ENCODE peak calls at places on chromosomes 3 and 15, in six cellular contexts. One of them, this sample, is unnamed.

GRCh38 chr3:197445886-197446631 is 109.7 kb downstream of the BDH1 start:
- DNase-seq in dorsolateral prefrontal cortex: no peak
- DNase-seq in GM23338: no peak
- DNase-seq in mucosa of descending colon: no peak
- DNase-seq in choroid plexus epithelial cell: no peak
- DNase-seq in DND-41: no peak
- DNase-seq in this sample: no peak

GRCh38 chr15:23075927-23076326 is 36.6 kb upstream of the TUBGCP5 start:
- DNase-seq in dorsolateral prefrontal cortex: no peak
- DNase-seq in GM23338: no peak
- DNase-seq in mucosa of descending colon: no peak
- DNase-seq in choroid plexus epithelial cell: no peak
- DNase-seq in DND-41: no peak
- DNase-seq in this sample: no peak

GRCh38 chr15:27039163-27039562 is 68.2 kb downstream of the GABRG3 start:
- DNase-seq in dorsolateral prefrontal cortex: no peak
- DNase-seq in GM23338: no peak
- DNase-seq in mucosa of descending colon: no peak
- DNase-seq in choroid plexus epithelial cell: no peak
- DNase-seq in DND-41: no peak
- DNase-seq in this sample: no peak

GRCh38 chr3:151639096-151639740 is 94.5 kb upstream of the AADACL2 start:
- DNase-seq in dorsolateral prefrontal cortex: no peak
- DNase-seq in GM23338: no peak
- DNase-seq in mucosa of descending colon: no peak
- DNase-seq in choroid plexus epithelial cell: no peak
- DNase-seq in DND-41: no peak
- DNase-seq in this sample: no peak

GRCh38 chr15:101054116-101054515 is 135.0 kb downstream of the LRRK1 start:
- DNase-seq in dorsolateral prefrontal cortex: no peak
- DNase-seq in GM23338: no peak
- DNase-seq in mucosa of descending colon: no peak
- DNase-seq in choroid plexus epithelial cell: no peak
- DNase-seq in DND-41: no peak
- DNase-seq in this sample: no peak

GRCh38 chr3:102485701-102486100 is 50.9 kb downstream of the ZPLD1 start:
- DNase-seq in dorsolateral prefrontal cortex: no peak
- DNase-seq in GM23338: no peak
- DNase-seq in mucosa of descending colon: no peak
- DNase-seq in choroid plexus epithelial cell: no peak
- DNase-seq in DND-41: no peak
- DNase-seq in this sample: no peak

GRCh38 chr3:8972614-8973013 is 9.3 kb upstream of the RAD18 start:
- DNase-seq in dorsolateral prefrontal cortex: no peak
- DNase-seq in GM23338: no peak
- DNase-seq in mucosa of descending colon: no peak
- DNase-seq in choroid plexus epithelial cell: peak
- DNase-seq in DND-41: no peak
- DNase-seq in this sample: peak

GRCh38 chr3:144364797-144365196 is 393.2 kb downstream of the DIPK2A start:
- DNase-seq in dorsolateral prefrontal cortex: no peak
- DNase-seq in GM23338: no peak
- DNase-seq in mucosa of descending colon: no peak
- DNase-seq in choroid plexus epithelial cell: no peak
- DNase-seq in DND-41: no peak
- DNase-seq in this sample: no peak

GRCh38 chr3:95134693-95135375 is 1072.0 kb downstream of the NSUN3 start:
- DNase-seq in dorsolateral prefrontal cortex: no peak
- DNase-seq in GM23338: no peak
- DNase-seq in mucosa of descending colon: no peak
- DNase-seq in choroid plexus epithelial cell: peak
- DNase-seq in DND-41: no peak
- DNase-seq in this sample: no peak

GRCh38 chr15:75758071-75758872 is 45.6 kb upstream of the CSPG4 start:
- DNase-seq in dorsolateral prefrontal cortex: peak
- DNase-seq in GM23338: peak
- DNase-seq in mucosa of descending colon: peak
- DNase-seq in choroid plexus epithelial cell: peak
- DNase-seq in DND-41: peak
- DNase-seq in this sample: peak

GRCh38 chr3:54871867-54872266 is 56.0 kb downstream of the LRTM1 start:
- DNase-seq in dorsolateral prefrontal cortex: no peak
- DNase-seq in GM23338: no peak
- DNase-seq in mucosa of descending colon: peak
- DNase-seq in choroid plexus epithelial cell: no peak
- DNase-seq in DND-41: no peak
- DNase-seq in this sample: no peak

GRCh38 chr15:85667491-85668424 is 127.0 kb downstream of the KLHL25 start:
- DNase-seq in dorsolateral prefrontal cortex: no peak
- DNase-seq in GM23338: no peak
- DNase-seq in mucosa of descending colon: peak
- DNase-seq in choroid plexus epithelial cell: peak
- DNase-seq in DND-41: peak
- DNase-seq in this sample: peak

GRCh38 chr3:134447371-134447770 is 38.4 kb downstream of the ANAPC13 start:
- DNase-seq in dorsolateral prefrontal cortex: no peak
- DNase-seq in GM23338: no peak
- DNase-seq in mucosa of descending colon: no peak
- DNase-seq in choroid plexus epithelial cell: no peak
- DNase-seq in DND-41: no peak
- DNase-seq in this sample: no peak

GRCh38 chr3:115581347-115582135 is 41.8 kb upstream of the GAP43 start:
- DNase-seq in dorsolateral prefrontal cortex: no peak
- DNase-seq in GM23338: no peak
- DNase-seq in mucosa of descending colon: no peak
- DNase-seq in choroid plexus epithelial cell: peak
- DNase-seq in DND-41: no peak
- DNase-seq in this sample: no peak

GRCh38 chr15:29680806-29681485 is 141.3 kb downstream of the TJP1 start:
- DNase-seq in dorsolateral prefrontal cortex: peak
- DNase-seq in GM23338: no peak
- DNase-seq in mucosa of descending colon: no peak
- DNase-seq in choroid plexus epithelial cell: no peak
- DNase-seq in DND-41: no peak
- DNase-seq in this sample: no peak

GRCh38 chr3:182967218-182968204 is 12.8 kb downstream of the DCUN1D1 start:
- DNase-seq in dorsolateral prefrontal cortex: no peak
- DNase-seq in GM23338: no peak
- DNase-seq in mucosa of descending colon: no peak
- DNase-seq in choroid plexus epithelial cell: no peak
- DNase-seq in DND-41: peak
- DNase-seq in this sample: peak

GRCh38 chr15:57323806-57324589 is 52.3 kb upstream of the CGNL1 start:
- DNase-seq in dorsolateral prefrontal cortex: no peak
- DNase-seq in GM23338: peak
- DNase-seq in mucosa of descending colon: peak
- DNase-seq in choroid plexus epithelial cell: peak
- DNase-seq in DND-41: peak
- DNase-seq in this sample: peak

GRCh38 chr3:78867409-78868372 is 900.1 kb downstream of the ROBO1 start:
- DNase-seq in dorsolateral prefrontal cortex: no peak
- DNase-seq in GM23338: no peak
- DNase-seq in mucosa of descending colon: no peak
- DNase-seq in choroid plexus epithelial cell: peak
- DNase-seq in DND-41: no peak
- DNase-seq in this sample: no peak

GRCh38 chr3:10417849-10418248 is 87.5 kb downstream of the ATP2B2 start:
- DNase-seq in dorsolateral prefrontal cortex: no peak
- DNase-seq in GM23338: peak
- DNase-seq in mucosa of descending colon: no peak
- DNase-seq in choroid plexus epithelial cell: peak
- DNase-seq in DND-41: no peak
- DNase-seq in this sample: peak

GRCh38 chr15:92098869-92099268 is 245.4 kb downstream of the SLCO3A1 start:
- DNase-seq in dorsolateral prefrontal cortex: peak
- DNase-seq in GM23338: peak
- DNase-seq in mucosa of descending colon: peak
- DNase-seq in choroid plexus epithelial cell: no peak
- DNase-seq in DND-41: no peak
- DNase-seq in this sample: no peak

GRCh38 chr3:184361932-184362667 is 590 bp downstream of the POLR2H start:
- DNase-seq in dorsolateral prefrontal cortex: peak
- DNase-seq in GM23338: peak
- DNase-seq in mucosa of descending colon: peak
- DNase-seq in choroid plexus epithelial cell: peak
- DNase-seq in DND-41: peak
- DNase-seq in this sample: peak

GRCh38 chr3:45566205-45566604 is 28.3 kb upstream of the LIMD1 start:
- DNase-seq in dorsolateral prefrontal cortex: no peak
- DNase-seq in GM23338: no peak
- DNase-seq in mucosa of descending colon: no peak
- DNase-seq in choroid plexus epithelial cell: no peak
- DNase-seq in DND-41: no peak
- DNase-seq in this sample: peak

GRCh38 chr3:152236741-152237140 is 32.0 kb upstream of the MBNL1 start:
- DNase-seq in dorsolateral prefrontal cortex: no peak
- DNase-seq in GM23338: no peak
- DNase-seq in mucosa of descending colon: no peak
- DNase-seq in choroid plexus epithelial cell: no peak
- DNase-seq in DND-41: no peak
- DNase-seq in this sample: no peak

GRCh38 chr3:141575879-141576743 is 89.3 kb downstream of the RASA2 start:
- DNase-seq in dorsolateral prefrontal cortex: no peak
- DNase-seq in GM23338: peak
- DNase-seq in mucosa of descending colon: peak
- DNase-seq in choroid plexus epithelial cell: peak
- DNase-seq in DND-41: no peak
- DNase-seq in this sample: peak

GRCh38 chr3:184250167-184250828 is 826 bp downstream of the EEF1AKMT4 start:
- DNase-seq in dorsolateral prefrontal cortex: peak
- DNase-seq in GM23338: peak
- DNase-seq in mucosa of descending colon: peak
- DNase-seq in choroid plexus epithelial cell: peak
- DNase-seq in DND-41: peak
- DNase-seq in this sample: peak

GRCh38 chr3:34008191-34008590 is 209.8 kb downstream of the PDCD6IP start:
- DNase-seq in dorsolateral prefrontal cortex: no peak
- DNase-seq in GM23338: peak
- DNase-seq in mucosa of descending colon: no peak
- DNase-seq in choroid plexus epithelial cell: peak
- DNase-seq in DND-41: peak
- DNase-seq in this sample: no peak

GRCh38 chr15:77045985-77046384 is 24.9 kb downstream of the TSPAN3 start:
- DNase-seq in dorsolateral prefrontal cortex: no peak
- DNase-seq in GM23338: no peak
- DNase-seq in mucosa of descending colon: no peak
- DNase-seq in choroid plexus epithelial cell: no peak
- DNase-seq in DND-41: no peak
- DNase-seq in this sample: no peak
- TF ChIP-seq CTCF in dorsolateral prefrontal cortex: no peak
- TF ChIP-seq CTCF in GM23338: no peak
- TF ChIP-seq CTCF in mucosa of descending colon: no peak
- TF ChIP-seq CTCF in choroid plexus epithelial cell: no peak
- TF ChIP-seq CTCF in DND-41: no peak
- TF ChIP-seq CTCF in this sample: no peak

DNA sequence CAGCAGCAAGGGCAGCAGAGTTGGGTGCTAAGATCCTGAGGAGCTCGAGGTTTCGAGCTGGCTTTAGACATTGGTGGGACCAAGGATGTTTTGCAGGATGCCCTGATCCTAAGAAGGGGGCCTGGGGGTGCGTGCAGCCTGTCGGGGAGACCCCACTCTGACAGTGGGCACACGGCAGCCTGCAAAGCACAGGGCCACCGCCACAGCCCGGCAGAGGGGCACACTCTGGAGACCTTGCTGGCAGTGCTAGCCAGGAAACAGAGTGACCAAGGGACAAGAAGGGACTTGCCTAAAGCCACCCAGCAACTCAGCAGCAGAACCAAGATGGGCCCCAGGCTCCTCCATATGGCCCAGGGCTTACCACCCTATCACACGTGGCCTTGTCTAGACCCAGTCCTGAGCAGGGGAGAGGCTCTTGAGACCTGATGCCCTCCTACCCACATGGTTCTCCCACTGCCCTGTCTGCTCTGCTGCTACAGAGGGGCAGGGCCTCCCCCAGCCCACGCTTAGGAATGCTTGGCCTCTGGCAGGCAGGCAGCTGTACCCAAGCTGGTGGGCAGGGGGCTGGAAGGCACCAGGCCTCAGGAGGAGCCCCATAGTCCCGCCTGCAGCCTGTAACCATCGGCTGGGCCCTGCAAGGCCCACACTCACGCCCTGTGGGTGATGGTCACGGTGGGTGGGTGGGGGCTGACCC is 18.8 kb downstream of the SEC61A1 start:
- DNase-seq in dorsolateral prefrontal cortex: no peak
- DNase-seq in GM23338: no peak
- DNase-seq in mucosa of descending colon: no peak
- DNase-seq in choroid plexus epithelial cell: no peak
- DNase-seq in DND-41: no peak
- DNase-seq in this sample: no peak
- H3K4me3 ChIP-seq in dorsolateral prefrontal cortex: no peak
- H3K4me3 ChIP-seq in GM23338: no peak
- H3K4me3 ChIP-seq in mucosa of descending colon: no peak
- H3K4me3 ChIP-seq in choroid plexus epithelial cell: no peak
- H3K4me3 ChIP-seq in DND-41: no peak
- H3K4me3 ChIP-seq in this sample: no peak

DNA sequence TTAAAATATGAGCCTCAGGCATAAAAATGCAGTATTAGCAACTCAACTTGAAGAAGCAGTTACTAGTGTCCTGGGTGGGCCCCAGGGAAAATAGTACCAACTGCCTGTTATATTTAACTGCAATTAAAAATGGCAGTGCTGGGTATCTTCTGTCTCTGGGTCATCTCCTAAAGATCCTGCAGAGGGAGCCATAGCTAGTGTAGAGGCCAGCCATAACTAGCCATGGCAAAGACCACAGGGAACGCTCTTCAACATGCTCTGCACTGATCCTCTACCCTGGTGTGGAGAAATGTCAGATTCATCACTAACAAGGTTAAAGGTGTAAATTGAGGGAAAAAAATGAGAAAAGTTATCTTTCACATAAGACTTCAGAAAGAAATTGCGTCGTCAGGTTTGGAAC is 181.3 kb downstream of the SNRPN start:
- DNase-seq in dorsolateral prefrontal cortex: no peak
- DNase-seq in GM23338: peak
- DNase-seq in mucosa of descending colon: no peak
- DNase-seq in choroid plexus epithelial cell: peak
- DNase-seq in DND-41: no peak
- DNase-seq in this sample: no peak
- TF ChIP-seq CTCF in dorsolateral prefrontal cortex: peak
- TF ChIP-seq CTCF in GM23338: peak
- TF ChIP-seq CTCF in mucosa of descending colon: no peak
- TF ChIP-seq CTCF in choroid plexus epithelial cell: peak
- TF ChIP-seq CTCF in DND-41: no peak
- TF ChIP-seq CTCF in this sample: no peak

DNA sequence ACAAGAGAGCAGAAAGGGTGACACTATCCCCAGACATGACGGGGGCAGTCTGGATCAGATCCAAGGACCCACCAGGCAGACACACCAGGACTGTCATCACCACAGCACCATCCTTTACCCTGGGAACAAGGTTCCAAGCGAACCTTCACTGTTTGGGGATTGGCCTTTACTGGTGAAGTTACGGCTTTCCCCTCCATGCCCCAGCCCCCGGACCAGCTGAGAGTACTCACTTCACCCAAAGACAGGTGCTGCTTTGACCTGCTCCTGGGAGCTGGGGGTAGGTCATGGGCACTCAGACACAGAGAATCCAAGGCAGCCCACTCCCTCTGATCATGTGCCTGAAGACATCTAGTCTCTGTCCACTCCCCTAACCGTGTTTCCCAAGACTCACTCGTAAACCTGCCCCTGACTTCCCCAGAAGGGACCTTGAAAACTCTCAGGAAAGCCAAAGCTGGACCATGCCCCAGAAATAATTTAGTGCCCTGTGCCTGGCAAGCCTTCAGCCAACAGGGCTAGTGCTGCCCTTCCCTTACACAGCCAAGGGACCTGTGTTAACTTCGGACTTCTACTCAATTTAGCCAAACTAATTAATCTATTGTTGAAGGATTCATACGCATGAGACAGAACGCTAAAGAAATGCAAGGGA is 2.8 kb downstream of the RRP9 start:
- DNase-seq in dorsolateral prefrontal cortex: no peak
- DNase-seq in GM23338: no peak
- DNase-seq in mucosa of descending colon: no peak
- DNase-seq in choroid plexus epithelial cell: no peak
- DNase-seq in DND-41: no peak
- DNase-seq in this sample: no peak
- H3K4me3 ChIP-seq in dorsolateral prefrontal cortex: no peak
- H3K4me3 ChIP-seq in GM23338: no peak
- H3K4me3 ChIP-seq in mucosa of descending colon: no peak
- H3K4me3 ChIP-seq in choroid plexus epithelial cell: no peak
- H3K4me3 ChIP-seq in DND-41: no peak
- H3K4me3 ChIP-seq in this sample: no peak